ENCODE peak calls at places on chromosomes 3 and 15, in ten cellular contexts. One of them, this sample, is unnamed.

GRCh38 chr15:100663066-100663465 is 60.7 kb downstream of the ASB7 start:
- DNase-seq in GM03348: peak
- DNase-seq in lower lobe of right lung: no peak
- DNase-seq in HTR-8/SVneo: peak
- DNase-seq in nephron progenitor cell: no peak
- DNase-seq in retina: no peak
- DNase-seq in Peyer's patch: no peak
- DNase-seq in gastrocnemius medialis: no peak
- DNase-seq in stromal cell of bone marrow: no peak
- DNase-seq in NCI-H2081: no peak
- DNase-seq in this sample: no peak

GRCh38 chr15:46644493-46645481 is 1010.0 kb downstream of the SQOR start:
- DNase-seq in GM03348: no peak
- DNase-seq in lower lobe of right lung: no peak
- DNase-seq in HTR-8/SVneo: no peak
- DNase-seq in nephron progenitor cell: no peak
- DNase-seq in retina: no peak
- DNase-seq in Peyer's patch: no peak
- DNase-seq in gastrocnemius medialis: no peak
- DNase-seq in stromal cell of bone marrow: no peak
- DNase-seq in NCI-H2081: no peak
- DNase-seq in this sample: no peak

GRCh38 chr15:72562878-72563277 is 88.7 kb downstream of the ARIH1 start:
- DNase-seq in GM03348: no peak
- DNase-seq in lower lobe of right lung: no peak
- DNase-seq in HTR-8/SVneo: no peak
- DNase-seq in nephron progenitor cell: no peak
- DNase-seq in retina: no peak
- DNase-seq in Peyer's patch: no peak
- DNase-seq in gastrocnemius medialis: no peak
- DNase-seq in stromal cell of bone marrow: no peak
- DNase-seq in NCI-H2081: no peak
- DNase-seq in this sample: no peak

GRCh38 chr3:36944641-36945270 is at the start of gene TRANK1:
- DNase-seq in GM03348: peak
- DNase-seq in lower lobe of right lung: peak
- DNase-seq in HTR-8/SVneo: no peak
- DNase-seq in nephron progenitor cell: no peak
- DNase-seq in retina: peak
- DNase-seq in Peyer's patch: peak
- DNase-seq in gastrocnemius medialis: peak
- DNase-seq in stromal cell of bone marrow: peak
- DNase-seq in NCI-H2081: peak
- DNase-seq in this sample: no peak

GRCh38 chr3:32180151-32180850 is 58.2 kb upstream of the CMTM8 start:
- DNase-seq in GM03348: no peak
- DNase-seq in lower lobe of right lung: no peak
- DNase-seq in HTR-8/SVneo: no peak
- DNase-seq in nephron progenitor cell: no peak
- DNase-seq in retina: no peak
- DNase-seq in Peyer's patch: no peak
- DNase-seq in gastrocnemius medialis: no peak
- DNase-seq in stromal cell of bone marrow: no peak
- DNase-seq in NCI-H2081: no peak
- DNase-seq in this sample: no peak

GRCh38 chr3:171736556-171736955 is 73.7 kb downstream of the PLD1 start:
- DNase-seq in GM03348: no peak
- DNase-seq in lower lobe of right lung: no peak
- DNase-seq in HTR-8/SVneo: no peak
- DNase-seq in nephron progenitor cell: peak
- DNase-seq in retina: no peak
- DNase-seq in Peyer's patch: no peak
- DNase-seq in gastrocnemius medialis: no peak
- DNase-seq in stromal cell of bone marrow: no peak
- DNase-seq in NCI-H2081: no peak
- DNase-seq in this sample: no peak

GRCh38 chr3:41632705-41633104 is 329.2 kb downstream of the ULK4 start:
- DNase-seq in GM03348: no peak
- DNase-seq in lower lobe of right lung: no peak
- DNase-seq in HTR-8/SVneo: no peak
- DNase-seq in nephron progenitor cell: no peak
- DNase-seq in retina: no peak
- DNase-seq in Peyer's patch: no peak
- DNase-seq in gastrocnemius medialis: no peak
- DNase-seq in stromal cell of bone marrow: no peak
- DNase-seq in NCI-H2081: no peak
- DNase-seq in this sample: no peak

GRCh38 chr3:48426944-48427629 is 2.8 kb downstream of the PLXNB1 start:
- DNase-seq in GM03348: no peak
- DNase-seq in lower lobe of right lung: no peak
- DNase-seq in HTR-8/SVneo: no peak
- DNase-seq in nephron progenitor cell: no peak
- DNase-seq in retina: peak
- DNase-seq in Peyer's patch: no peak
- DNase-seq in gastrocnemius medialis: no peak
- DNase-seq in stromal cell of bone marrow: no peak
- DNase-seq in NCI-H2081: no peak
- DNase-seq in this sample: no peak

GRCh38 chr3:10601131-10601856 is 95.9 kb upstream of the ATP2B2 start:
- DNase-seq in GM03348: no peak
- DNase-seq in lower lobe of right lung: no peak
- DNase-seq in HTR-8/SVneo: no peak
- DNase-seq in nephron progenitor cell: no peak
- DNase-seq in retina: no peak
- DNase-seq in Peyer's patch: no peak
- DNase-seq in gastrocnemius medialis: no peak
- DNase-seq in stromal cell of bone marrow: peak
- DNase-seq in NCI-H2081: no peak
- DNase-seq in this sample: no peak

GRCh38 chr3:50160561-50160983 is 5.4 kb downstream of the SEMA3F start:
- DNase-seq in GM03348: no peak
- DNase-seq in lower lobe of right lung: no peak
- DNase-seq in HTR-8/SVneo: no peak
- DNase-seq in nephron progenitor cell: no peak
- DNase-seq in retina: no peak
- DNase-seq in Peyer's patch: peak
- DNase-seq in gastrocnemius medialis: no peak
- DNase-seq in stromal cell of bone marrow: no peak
- DNase-seq in NCI-H2081: no peak
- DNase-seq in this sample: no peak

GRCh38 chr3:50183755-50184154 is 7.7 kb upstream of the GNAT1 start:
- DNase-seq in GM03348: no peak
- DNase-seq in lower lobe of right lung: no peak
- DNase-seq in HTR-8/SVneo: no peak
- DNase-seq in nephron progenitor cell: no peak
- DNase-seq in retina: no peak
- DNase-seq in Peyer's patch: no peak
- DNase-seq in gastrocnemius medialis: no peak
- DNase-seq in stromal cell of bone marrow: no peak
- DNase-seq in NCI-H2081: no peak
- DNase-seq in this sample: no peak

GRCh38 chr15:27134481-27134880 is 163.5 kb downstream of the GABRG3 start:
- DNase-seq in GM03348: no peak
- DNase-seq in lower lobe of right lung: no peak
- DNase-seq in HTR-8/SVneo: no peak
- DNase-seq in nephron progenitor cell: no peak
- DNase-seq in retina: no peak
- DNase-seq in Peyer's patch: no peak
- DNase-seq in gastrocnemius medialis: no peak
- DNase-seq in stromal cell of bone marrow: no peak
- DNase-seq in NCI-H2081: no peak
- DNase-seq in this sample: no peak

GRCh38 chr15:63752075-63752684 is 81.6 kb downstream of the HERC1 start:
- DNase-seq in GM03348: peak
- DNase-seq in lower lobe of right lung: no peak
- DNase-seq in HTR-8/SVneo: peak
- DNase-seq in nephron progenitor cell: no peak
- DNase-seq in retina: peak
- DNase-seq in Peyer's patch: peak
- DNase-seq in gastrocnemius medialis: peak
- DNase-seq in stromal cell of bone marrow: peak
- DNase-seq in NCI-H2081: peak
- DNase-seq in this sample: no peak

GRCh38 chr3:98561727-98562521 is 30.1 kb downstream of the GPR15 start:
- DNase-seq in GM03348: peak
- DNase-seq in lower lobe of right lung: no peak
- DNase-seq in HTR-8/SVneo: no peak
- DNase-seq in nephron progenitor cell: no peak
- DNase-seq in retina: no peak
- DNase-seq in Peyer's patch: no peak
- DNase-seq in gastrocnemius medialis: no peak
- DNase-seq in stromal cell of bone marrow: no peak
- DNase-seq in NCI-H2081: no peak
- DNase-seq in this sample: no peak

GRCh38 chr15:84953136-84953535 is 28.5 kb upstream of the PDE8A start:
- DNase-seq in GM03348: no peak
- DNase-seq in lower lobe of right lung: no peak
- DNase-seq in HTR-8/SVneo: no peak
- DNase-seq in nephron progenitor cell: no peak
- DNase-seq in retina: no peak
- DNase-seq in Peyer's patch: no peak
- DNase-seq in gastrocnemius medialis: no peak
- DNase-seq in stromal cell of bone marrow: no peak
- DNase-seq in NCI-H2081: no peak
- DNase-seq in this sample: no peak

GRCh38 chr3:13844911-13845310 is 35.0 kb downstream of the WNT7A start:
- DNase-seq in GM03348: no peak
- DNase-seq in lower lobe of right lung: no peak
- DNase-seq in HTR-8/SVneo: no peak
- DNase-seq in nephron progenitor cell: no peak
- DNase-seq in retina: no peak
- DNase-seq in Peyer's patch: no peak
- DNase-seq in gastrocnemius medialis: no peak
- DNase-seq in stromal cell of bone marrow: no peak
- DNase-seq in NCI-H2081: no peak
- DNase-seq in this sample: no peak

GRCh38 chr3:13281657-13282527 is 138.2 kb downstream of the NUP210 start:
- DNase-seq in GM03348: no peak
- DNase-seq in lower lobe of right lung: peak
- DNase-seq in HTR-8/SVneo: peak
- DNase-seq in nephron progenitor cell: peak
- DNase-seq in retina: peak
- DNase-seq in Peyer's patch: peak
- DNase-seq in gastrocnemius medialis: no peak
- DNase-seq in stromal cell of bone marrow: no peak
- DNase-seq in NCI-H2081: peak
- DNase-seq in this sample: no peak

GRCh38 chr3:468172-468571 is 271.6 kb downstream of the CHL1 start:
- DNase-seq in GM03348: no peak
- DNase-seq in lower lobe of right lung: no peak
- DNase-seq in HTR-8/SVneo: no peak
- DNase-seq in nephron progenitor cell: peak
- DNase-seq in retina: no peak
- DNase-seq in Peyer's patch: no peak
- DNase-seq in gastrocnemius medialis: no peak
- DNase-seq in stromal cell of bone marrow: no peak
- DNase-seq in NCI-H2081: peak
- DNase-seq in this sample: no peak

This sample was measured in NCI-H1048.